ENCODE peak calls at places on chromosomes 13 and 19, in four cellular contexts. J is GM04504; C is activated CD8-positive, alpha-beta memory T cell treated with anti-CD3 and anti-CD28 coated beads for 1 hour; W is stimulated activated CD8-positive, alpha-beta memory T cell treated with anti-CD3 and anti-CD28 coated beads, Interleukin-15, amount 100 ng/mL, for 1 hour. B is an unnamed sample.
A peak's percentile ranks its signal among the peaks of the same experiment; 100 is the strongest.

GRCh38 chr19:11931051-11931450 is 6.1 kb downstream of the ZNF700 start:
- DNase-seq in W (no peak), J (no peak), C (no peak), B (no peak)

GRCh38 chr19:16297575-16298178 is 26.9 kb upstream of the KLF2 start:
- DNase-seq in C (no peak), J (no peak), W (no peak), B (no peak)

GRCh38 chr19:4908311-4908710 is 990 bp upstream of the UHRF1 start:
- DNase-seq in J (no peak), W (no peak), C (no peak), B (no peak)

GRCh38 chr13:60613080-60613479 is 216.1 kb downstream of the TDRD3 start:
- DNase-seq in J (no peak), C (no peak), W (no peak), B (no peak)

GRCh38 chr19:21707065-21707464 is 60.3 kb downstream of the ZNF100 start:
- DNase-seq in C (no peak), W (no peak), J (no peak), B (no peak)

GRCh38 chr19:45515081-45515624 is 7.9 kb downstream of the VASP start:
- DNase-seq in W (no peak), J (no peak), C (no peak), B (no peak)

GRCh38 chr19:46813570-46814358 is 25.4 kb upstream of the SLC1A5 start:
- DNase-seq in C (no peak), J (no peak), W (no peak), B (no peak)

GRCh38 chr13:85241045-85241444 is 558.2 kb downstream of the SLITRK6 start:
- DNase-seq in J (no peak), W (no peak), C (no peak), B (no peak)

GRCh38 chr13:65268009-65268408 is 1962.1 kb downstream of the PCDH9 start:
- DNase-seq in W (no peak), C (no peak), J (no peak), B (no peak)

GRCh38 chr19:38693380-38694223 is 46.2 kb downstream of the ACTN4 start:
- DNase-seq in J (no peak), W (no peak), C (peak; percentile 13), B (no peak)

GRCh38 chr13:100491164-100491847 is 97.3 kb downstream of the GGACT start:
- DNase-seq in C (no peak), J (peak; percentile 37), W (no peak), B (no peak)

GRCh38 chr13:110887955-110888333 is 26.9 kb downstream of the ANKRD10 start:
- DNase-seq in W (no peak), C (no peak), J (no peak), B (no peak)

GRCh38 chr19:4278926-4279529 is at the start of gene SHD:
- DNase-seq in W (no peak), C (no peak), J (no peak), B (no peak)

GRCh38 chr19:15452111-15453047 is 2.6 kb upstream of the WIZ start:
- DNase-seq in W (no peak), C (no peak), J (peak; percentile 35), B (no peak)

GRCh38 chr13:20456737-20457136 is 68.9 kb downstream of the CRYL1 start:
- DNase-seq in C (no peak), J (no peak), W (no peak), B (no peak)

GRCh38 chr19:41299755-41300089 is 10.2 kb upstream of the CCDC97 start:
- DNase-seq in W (no peak), J (peak; percentile 53), C (peak; percentile 44), B (no peak)

GRCh38 chr13:82062772-82063171 is 1721.8 kb upstream of the SPRY2 start:
- DNase-seq in C (no peak), W (no peak), J (no peak), B (no peak)

GRCh38 chr19:51018745-51019543 is 565 bp downstream of the KLK10 start:
- DNase-seq in J (no peak), W (no peak), C (no peak), B (no peak)

GRCh38 chr13:51829236-51829899 is 15.6 kb downstream of the TMEM272 start:
- DNase-seq in C (no peak), W (no peak), J (no peak), B (no peak)

GRCh38 chr13:38970380-38971051 is 20.1 kb downstream of the STOML3 start:
- DNase-seq in J (no peak), W (no peak), C (no peak), B (no peak)

GRCh38 chr13:98972627-98973026 is 5.2 kb downstream of the DOCK9 start:
- DNase-seq in W (no peak), J (peak; percentile 15), C (no peak), B (no peak)

GRCh38 chr19:38713227-38713649 is 31.0 kb downstream of the CAPN12 start:
- DNase-seq in W (no peak), C (no peak), J (no peak), B (no peak)

GRCh38 chr13:57632276-57633140 is 964 bp downstream of the PCDH17 start:
- DNase-seq in C (no peak), W (no peak), J (no peak), B (no peak)

GRCh38 chr19:37413243-37414084 is 42.6 kb downstream of the ZNF527 start:
- DNase-seq in W (no peak), C (no peak), J (no peak), B (no peak)

GRCh38 chr13:106205871-106206270 is 329.6 kb downstream of the EFNB2 start:
- DNase-seq in W (no peak), J (no peak), C (no peak), B (no peak)

GRCh38 chr13:24275041-24275440 is 34.3 kb upstream of the C1QTNF9 start:
- DNase-seq in C (no peak), J (no peak), W (no peak), B (no peak)

GRCh38 chr19:36579255-36579654 is 6.2 kb upstream of the ZNF529 start:
- DNase-seq in W (no peak), J (no peak), C (no peak), B (no peak)

GRCh38 chr13:26985285-26985878 is 186.2 kb downstream of the USP12 start:
- DNase-seq in W (peak; percentile 51), C (peak; percentile 26), J (peak; percentile 54), B (no peak)

GRCh38 chr13:105139380-105140285 is 1395.8 kb downstream of the EFNB2 start:
- DNase-seq in C (peak; percentile 14), W (peak; percentile 24), J (no peak), B (no peak)